ENCODE peak calls at places on chromosomes 11 and 22, in six cellular contexts. One of them, this sample, is unnamed.

GRCh38 chr11:65060913-65061408 is 2.6 kb upstream of the NAALADL1 start:
- DNase-seq in fibroblast of the aortic adventitia: peak
- DNase-seq in HCT116: no peak
- DNase-seq in tibial nerve: no peak
- DNase-seq in GM20000: no peak
- DNase-seq in astrocyte of the cerebellum: no peak
- DNase-seq in this sample: no peak

GRCh38 chr11:62137881-62138629 is 14.2 kb downstream of the INCENP start:
- DNase-seq in HCT116: no peak
- DNase-seq in tibial nerve: no peak
- DNase-seq in GM20000: no peak
- DNase-seq in fibroblast of the aortic adventitia: no peak
- DNase-seq in astrocyte of the cerebellum: no peak
- DNase-seq in this sample: no peak

GRCh38 chr11:86571273-86571948 is 101.0 kb downstream of the ME3 start:
- DNase-seq in fibroblast of the aortic adventitia: no peak
- DNase-seq in HCT116: peak
- DNase-seq in astrocyte of the cerebellum: no peak
- DNase-seq in tibial nerve: no peak
- DNase-seq in GM20000: no peak
- DNase-seq in this sample: no peak

GRCh38 chr22:39596601-39597000 is 26.0 kb downstream of the CACNA1I start:
- DNase-seq in astrocyte of the cerebellum: no peak
- DNase-seq in HCT116: no peak
- DNase-seq in tibial nerve: no peak
- DNase-seq in fibroblast of the aortic adventitia: no peak
- DNase-seq in GM20000: no peak
- DNase-seq in this sample: no peak

GRCh38 chr11:11817957-11818356 is 23.8 kb upstream of the USP47 start:
- DNase-seq in HCT116: no peak
- DNase-seq in tibial nerve: no peak
- DNase-seq in GM20000: no peak
- DNase-seq in astrocyte of the cerebellum: no peak
- DNase-seq in fibroblast of the aortic adventitia: no peak
- DNase-seq in this sample: no peak

GRCh38 chr11:59172345-59173079 is 580 bp downstream of the DTX4 start:
- DNase-seq in tibial nerve: no peak
- DNase-seq in fibroblast of the aortic adventitia: no peak
- DNase-seq in astrocyte of the cerebellum: no peak
- DNase-seq in HCT116: no peak
- DNase-seq in GM20000: peak
- DNase-seq in this sample: no peak

GRCh38 chr11:15927196-15927865 is 429.0 kb downstream of the SOX6 start:
- DNase-seq in astrocyte of the cerebellum: no peak
- DNase-seq in GM20000: no peak
- DNase-seq in HCT116: no peak
- DNase-seq in fibroblast of the aortic adventitia: no peak
- DNase-seq in tibial nerve: no peak
- DNase-seq in this sample: no peak

GRCh38 chr11:132263231-132263630 is 892.8 kb downstream of the NTM start:
- DNase-seq in HCT116: no peak
- DNase-seq in GM20000: no peak
- DNase-seq in fibroblast of the aortic adventitia: peak
- DNase-seq in tibial nerve: no peak
- DNase-seq in astrocyte of the cerebellum: no peak
- DNase-seq in this sample: no peak

GRCh38 chr11:2995893-2996554 is 3.9 kb upstream of the NAP1L4 start:
- DNase-seq in GM20000: no peak
- DNase-seq in HCT116: no peak
- DNase-seq in astrocyte of the cerebellum: no peak
- DNase-seq in fibroblast of the aortic adventitia: no peak
- DNase-seq in tibial nerve: no peak
- DNase-seq in this sample: no peak

GRCh38 chr11:62879554-62879953 is 1.1 kb upstream of the SLC3A2 start:
- DNase-seq in GM20000: no peak
- DNase-seq in fibroblast of the aortic adventitia: peak
- DNase-seq in tibial nerve: no peak
- DNase-seq in HCT116: no peak
- DNase-seq in astrocyte of the cerebellum: no peak
- DNase-seq in this sample: no peak

GRCh38 chr11:10606536-10607208 is 38.2 kb upstream of the LYVE1 start:
- DNase-seq in astrocyte of the cerebellum: no peak
- DNase-seq in fibroblast of the aortic adventitia: peak
- DNase-seq in GM20000: peak
- DNase-seq in tibial nerve: no peak
- DNase-seq in HCT116: no peak
- DNase-seq in this sample: no peak

GRCh38 chr11:36177837-36178236 is 111.4 kb downstream of the COMMD9 start:
- DNase-seq in fibroblast of the aortic adventitia: no peak
- DNase-seq in tibial nerve: no peak
- DNase-seq in HCT116: no peak
- DNase-seq in astrocyte of the cerebellum: peak
- DNase-seq in GM20000: no peak
- DNase-seq in this sample: no peak

GRCh38 chr11:2209370-2209801 is 37.8 kb upstream of the TH start:
- DNase-seq in tibial nerve: no peak
- DNase-seq in HCT116: no peak
- DNase-seq in fibroblast of the aortic adventitia: no peak
- DNase-seq in astrocyte of the cerebellum: no peak
- DNase-seq in GM20000: no peak
- DNase-seq in this sample: no peak

GRCh38 chr11:69644071-69644961 is 3.4 kb downstream of the CCND1 start:
- DNase-seq in GM20000: no peak
- DNase-seq in astrocyte of the cerebellum: peak
- DNase-seq in HCT116: no peak
- DNase-seq in tibial nerve: peak
- DNase-seq in fibroblast of the aortic adventitia: peak
- DNase-seq in this sample: peak
- TF ChIP-seq CTCF in GM20000: no peak
- TF ChIP-seq CTCF in astrocyte of the cerebellum: peak
- TF ChIP-seq CTCF in HCT116: peak
- TF ChIP-seq CTCF in tibial nerve: peak
- TF ChIP-seq CTCF in fibroblast of the aortic adventitia: peak
- TF ChIP-seq CTCF in this sample: peak

GRCh38 chr11:20874358-20874757 is 205.0 kb downstream of the NELL1 start:
- DNase-seq in tibial nerve: no peak
- DNase-seq in GM20000: no peak
- DNase-seq in fibroblast of the aortic adventitia: no peak
- DNase-seq in HCT116: no peak
- DNase-seq in astrocyte of the cerebellum: no peak
- DNase-seq in this sample: no peak

GRCh38 chr11:20876738-20877137 is 207.4 kb downstream of the NELL1 start:
- DNase-seq in tibial nerve: no peak
- DNase-seq in HCT116: no peak
- DNase-seq in fibroblast of the aortic adventitia: no peak
- DNase-seq in astrocyte of the cerebellum: no peak
- DNase-seq in GM20000: no peak
- DNase-seq in this sample: no peak

DNA sequence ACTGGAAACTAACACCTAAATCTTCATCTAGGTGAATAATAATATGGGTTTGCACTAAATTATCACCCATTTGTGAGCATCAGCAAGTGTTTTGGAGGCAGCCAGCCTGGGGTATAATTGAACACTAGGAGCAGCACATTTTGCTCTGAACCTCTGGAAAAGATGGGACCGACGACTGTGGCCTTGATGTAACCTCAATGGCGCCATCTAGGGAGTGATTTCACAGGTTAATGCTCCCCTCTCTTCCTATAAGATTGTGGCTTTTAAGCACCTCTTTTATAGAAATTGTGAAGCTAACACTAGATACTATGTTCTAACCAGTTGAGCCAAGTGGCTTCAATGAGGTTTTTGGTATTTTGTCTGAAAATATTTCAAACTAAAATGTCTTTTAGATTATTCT is 203.7 kb downstream of the NELL1 start:
- DNase-seq in fibroblast of the aortic adventitia: no peak
- DNase-seq in HCT116: no peak
- DNase-seq in astrocyte of the cerebellum: no peak
- DNase-seq in GM20000: peak
- DNase-seq in tibial nerve: no peak
- DNase-seq in this sample: no peak
- TF ChIP-seq CTCF in fibroblast of the aortic adventitia: no peak
- TF ChIP-seq CTCF in HCT116: no peak
- TF ChIP-seq CTCF in astrocyte of the cerebellum: no peak
- TF ChIP-seq CTCF in GM20000: peak
- TF ChIP-seq CTCF in tibial nerve: no peak
- TF ChIP-seq CTCF in this sample: no peak

GRCh38 chr22:24049211-24049610 is 38.1 kb downstream of the CABIN1 start:
- DNase-seq in tibial nerve: no peak
- DNase-seq in GM20000: no peak
- DNase-seq in HCT116: no peak
- DNase-seq in fibroblast of the aortic adventitia: no peak
- DNase-seq in astrocyte of the cerebellum: no peak
- DNase-seq in this sample: no peak
- TF ChIP-seq CTCF in tibial nerve: no peak
- TF ChIP-seq CTCF in GM20000: no peak
- TF ChIP-seq CTCF in HCT116: no peak
- TF ChIP-seq CTCF in fibroblast of the aortic adventitia: no peak
- TF ChIP-seq CTCF in astrocyte of the cerebellum: no peak
- TF ChIP-seq CTCF in this sample: no peak

GRCh38 chr11:134727636-134728035 is 315.6 kb upstream of the B3GAT1 start:
- DNase-seq in GM20000: no peak
- DNase-seq in tibial nerve: no peak
- DNase-seq in HCT116: no peak
- DNase-seq in astrocyte of the cerebellum: no peak
- DNase-seq in fibroblast of the aortic adventitia: no peak
- DNase-seq in this sample: no peak

GRCh38 chr11:134724779-134725140 is 312.7 kb upstream of the B3GAT1 start:
- DNase-seq in HCT116: no peak
- DNase-seq in GM20000: no peak
- DNase-seq in astrocyte of the cerebellum: no peak
- DNase-seq in fibroblast of the aortic adventitia: no peak
- DNase-seq in tibial nerve: no peak
- DNase-seq in this sample: no peak

GRCh38 chr11:134725211-134725610 is 313.2 kb upstream of the B3GAT1 start:
- DNase-seq in tibial nerve: no peak
- DNase-seq in astrocyte of the cerebellum: no peak
- DNase-seq in fibroblast of the aortic adventitia: no peak
- DNase-seq in HCT116: no peak
- DNase-seq in GM20000: no peak
- DNase-seq in this sample: no peak

GRCh38 chr11:134727204-134727603 is 315.2 kb upstream of the B3GAT1 start:
- DNase-seq in astrocyte of the cerebellum: no peak
- DNase-seq in fibroblast of the aortic adventitia: no peak
- DNase-seq in HCT116: peak
- DNase-seq in tibial nerve: no peak
- DNase-seq in GM20000: no peak
- DNase-seq in this sample: no peak

GRCh38 chr11:134725939-134726639 is 314.0 kb upstream of the B3GAT1 start:
- DNase-seq in tibial nerve: no peak
- DNase-seq in GM20000: no peak
- DNase-seq in HCT116: peak
- DNase-seq in astrocyte of the cerebellum: no peak
- DNase-seq in fibroblast of the aortic adventitia: no peak
- DNase-seq in this sample: no peak
- TF ChIP-seq CTCF in tibial nerve: no peak
- TF ChIP-seq CTCF in GM20000: no peak
- TF ChIP-seq CTCF in HCT116: peak
- TF ChIP-seq CTCF in astrocyte of the cerebellum: no peak
- TF ChIP-seq CTCF in fibroblast of the aortic adventitia: no peak
- TF ChIP-seq CTCF in this sample: no peak

DNA sequence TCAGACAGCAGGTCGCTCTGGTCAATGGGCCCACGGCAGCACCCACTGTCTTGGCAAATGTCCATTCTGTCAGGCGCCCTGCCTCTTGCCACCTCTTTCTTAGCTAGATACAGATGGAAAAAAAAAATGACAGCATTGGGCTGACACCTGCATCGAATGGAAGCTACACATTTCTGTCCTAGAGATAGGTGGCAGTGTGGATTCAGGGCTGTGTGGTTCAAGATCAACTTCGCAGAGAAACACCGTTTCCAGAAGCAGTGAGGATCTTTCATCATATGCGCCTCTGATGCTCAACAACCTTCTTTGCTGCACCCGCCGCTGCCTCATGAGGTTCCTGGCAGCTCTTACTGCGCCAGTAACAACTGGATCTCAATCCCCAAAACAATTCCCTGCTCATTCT is 236.3 kb downstream of the KIRREL3 start:
- DNase-seq in fibroblast of the aortic adventitia: peak
- DNase-seq in tibial nerve: no peak
- DNase-seq in astrocyte of the cerebellum: no peak
- DNase-seq in GM20000: no peak
- DNase-seq in HCT116: no peak
- DNase-seq in this sample: no peak
- TF ChIP-seq CTCF in fibroblast of the aortic adventitia: no peak
- TF ChIP-seq CTCF in tibial nerve: no peak
- TF ChIP-seq CTCF in astrocyte of the cerebellum: peak
- TF ChIP-seq CTCF in GM20000: no peak
- TF ChIP-seq CTCF in HCT116: no peak
- TF ChIP-seq CTCF in this sample: peak

DNA sequence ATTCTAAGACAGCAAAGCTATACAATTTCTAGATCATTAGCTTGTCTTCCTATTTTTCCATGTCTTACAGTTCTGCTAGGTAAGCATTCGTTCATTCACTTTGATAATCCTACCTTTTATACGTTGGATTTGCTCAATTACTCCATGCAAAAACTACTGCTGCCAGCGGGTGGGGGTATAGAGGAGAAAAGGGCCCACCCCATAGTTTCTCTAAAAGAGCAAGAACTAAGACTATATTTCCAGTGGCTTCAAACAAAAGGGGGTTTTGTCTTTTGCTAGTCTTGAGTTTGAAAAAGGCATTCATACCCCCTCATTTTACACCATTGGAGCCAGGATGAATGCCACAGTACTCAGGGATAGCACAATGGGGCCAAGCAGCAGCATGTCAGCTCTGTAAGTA is 155.7 kb downstream of the WT1 start:
- DNase-seq in fibroblast of the aortic adventitia: no peak
- DNase-seq in tibial nerve: no peak
- DNase-seq in astrocyte of the cerebellum: no peak
- DNase-seq in HCT116: no peak
- DNase-seq in GM20000: no peak
- DNase-seq in this sample: no peak
- TF ChIP-seq CTCF in fibroblast of the aortic adventitia: no peak
- TF ChIP-seq CTCF in tibial nerve: no peak
- TF ChIP-seq CTCF in astrocyte of the cerebellum: peak
- TF ChIP-seq CTCF in HCT116: peak
- TF ChIP-seq CTCF in GM20000: no peak
- TF ChIP-seq CTCF in this sample: no peak

GRCh38 chr11:706957-707816 is 1.2 kb downstream of the EPS8L2 start:
- DNase-seq in GM20000: peak
- DNase-seq in astrocyte of the cerebellum: no peak
- DNase-seq in tibial nerve: no peak
- DNase-seq in fibroblast of the aortic adventitia: peak
- DNase-seq in HCT116: no peak
- DNase-seq in this sample: no peak
- TF ChIP-seq CTCF in GM20000: no peak
- TF ChIP-seq CTCF in astrocyte of the cerebellum: no peak
- TF ChIP-seq CTCF in tibial nerve: peak
- TF ChIP-seq CTCF in fibroblast of the aortic adventitia: peak
- TF ChIP-seq CTCF in HCT116: peak
- TF ChIP-seq CTCF in this sample: no peak

This sample was measured in AG09319.